ENCODE peak calls at places on chromosomes 6 and 20, in eight cellular contexts. F, K, P, T, O, D, Q and Z are unnamed samples.

GRCh38 chr20:14199111-14199510 is 138.3 kb downstream of the FLRT3 start:
- DNase-seq in D (no peak), P (no peak), O (no peak), T (no peak), F (no peak), K (no peak), Q (no peak), Z (no peak)

GRCh38 chr6:7879980-7880717 is 30.4 kb downstream of the TXNDC5 start:
- DNase-seq in F (no peak), O (no peak), Q (no peak), P (no peak), K (no peak), D (no peak), T (no peak), Z (no peak)

GRCh38 chr6:112951829-112952228 is 604.7 kb downstream of the RFPL4B start:
- DNase-seq in T (no peak), P (no peak), F (no peak), Q (no peak), K (no peak), O (no peak), D (no peak), Z (no peak)

GRCh38 chr6:3260296-3260695 is 1.5 kb downstream of the PSMG4 start:
- DNase-seq in D (peak; percentile 53), F (no peak), Q (no peak), O (no peak), P (no peak), T (no peak), K (no peak), Z (no peak)

GRCh38 chr6:21022343-21023107 is 488.3 kb downstream of the CDKAL1 start:
- DNase-seq in Q (no peak), D (peak; percentile 80), F (no peak), O (no peak), K (no peak), P (no peak), T (no peak), Z (peak; percentile 48)

GRCh38 chr20:44035924-44036323 is 121.3 kb downstream of the TOX2 start:
- DNase-seq in K (no peak), D (no peak), F (no peak), T (peak; percentile 7), Q (peak; percentile 70), P (no peak), O (peak; percentile 7), Z (no peak)

GRCh38 chr6:46719099-46719498 is 16.1 kb downstream of the PLA2G7 start:
- DNase-seq in T (no peak), Q (no peak), D (no peak), K (no peak), O (no peak), F (no peak), P (peak; percentile 7), Z (no peak)

GRCh38 chr20:48139262-48140041 is 354.2 kb upstream of the SULF2 start:
- DNase-seq in D (no peak), F (no peak), K (no peak), Q (no peak), P (no peak), T (no peak), O (no peak), Z (no peak)

GRCh38 chr6:46746691-46747090 is at the start of gene ANKRD66:
- DNase-seq in Q (no peak), P (no peak), K (no peak), D (no peak), T (no peak), O (no peak), F (no peak), Z (no peak)

GRCh38 chr20:49672109-49672681 is 41.5 kb downstream of the B4GALT5 start:
- DNase-seq in F (no peak), D (no peak), T (no peak), P (no peak), K (no peak), Q (no peak), O (no peak), Z (no peak)

GRCh38 chr20:61977387-61977786 is 88.3 kb downstream of the TAF4 start:
- DNase-seq in D (no peak), F (no peak), Q (no peak), T (no peak), P (no peak), O (no peak), K (no peak), Z (no peak)

DNA sequence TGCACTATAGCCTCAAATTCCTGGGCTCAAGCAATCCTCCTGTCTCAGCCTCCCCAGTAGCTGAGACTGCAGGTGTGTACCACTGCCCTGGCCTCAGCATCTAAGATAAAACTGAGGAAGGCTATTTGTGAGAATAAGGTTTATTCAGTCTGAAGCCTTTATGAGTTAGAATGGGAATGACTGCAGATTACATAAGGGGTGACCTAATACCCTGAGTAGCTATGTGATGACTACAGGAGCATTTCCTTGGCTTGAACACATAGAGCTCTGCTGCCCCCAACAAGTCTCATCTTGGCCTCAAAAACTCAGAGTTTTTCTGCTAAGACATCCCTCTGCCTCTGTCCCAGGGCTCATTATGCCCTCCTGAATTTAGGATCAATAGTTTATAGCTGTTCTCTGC is 7.6 kb downstream of the GSS start:
- DNase-seq in K (no peak), T (no peak), Q (no peak), P (peak; percentile 71), D (no peak), O (no peak), F (no peak), Z (peak; percentile 57)
- TF ChIP-seq CTCF in K (no peak), T (no peak), Q (no peak), P (no peak), D (no peak), O (no peak), F (no peak), Z (no peak)

GRCh38 chr6:30598912-30599624 is 18.0 kb downstream of the PPP1R10 start:
- DNase-seq in P (no peak), D (no peak), O (no peak), T (no peak), F (no peak), K (no peak), Q (no peak), Z (no peak)

GRCh38 chr6:30599625-30600324 is 17.3 kb downstream of the PPP1R10 start:
- DNase-seq in Q (no peak), K (no peak), F (no peak), T (no peak), P (no peak), O (no peak), D (no peak), Z (no peak)

GRCh38 chr6:30600576-30600975 is 16.5 kb downstream of the PPP1R10 start:
- DNase-seq in O (no peak), D (peak; percentile 77), F (no peak), Q (no peak), T (peak; percentile 33), P (no peak), K (no peak), Z (no peak)

GRCh38 chr6:30601815-30602641 is 15.0 kb downstream of the PPP1R10 start:
- DNase-seq in Q (no peak), O (no peak), P (no peak), K (no peak), D (no peak), F (no peak), T (no peak), Z (no peak)

DNA sequence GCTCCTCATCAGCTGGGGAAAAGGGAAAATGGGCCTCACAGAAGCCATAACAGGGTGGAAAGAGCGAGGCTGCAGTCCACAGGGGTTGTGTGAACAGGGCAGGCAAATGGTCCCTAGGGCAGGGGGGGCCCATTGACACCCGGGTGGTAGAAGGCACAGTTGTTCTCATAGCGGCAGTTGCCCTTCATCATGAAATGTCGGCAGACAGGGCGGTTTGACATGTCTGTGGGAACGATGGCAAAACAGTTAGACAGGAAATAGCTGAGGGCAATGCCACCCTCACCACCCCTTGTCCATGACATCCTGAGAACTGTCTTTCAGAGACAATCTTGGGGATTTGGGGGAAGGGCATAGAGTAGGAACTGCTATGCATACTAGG is 15.6 kb downstream of the PPP1R10 start:
- DNase-seq in P (no peak), F (no peak), Q (no peak), O (no peak), K (no peak), T (no peak), D (no peak), Z (no peak)
- H3K4me3 ChIP-seq in P (no peak overlapping the region), F (no peak overlapping the region), Q (no peak overlapping the region), O (no peak overlapping the region), K (no peak overlapping the region), T (no peak overlapping the region), D (no peak overlapping the region), Z (no peak overlapping the region)

GRCh38 chr20:52219441-52219840 is 27.9 kb upstream of the ZFP64 start:
- DNase-seq in K (no peak), D (no peak), P (no peak), O (no peak), F (no peak), Q (no peak), T (no peak), Z (no peak)
- TF ChIP-seq CTCF in K (no peak), D (no peak), P (no peak), O (no peak), F (no peak), Q (no peak), T (no peak), Z (peak; percentile 21)

GRCh38 chr6:161128230-161128629 is 136.7 kb downstream of the MAP3K4 start:
- DNase-seq in Q (no peak), D (no peak), P (no peak), T (no peak), F (no peak), K (no peak), O (no peak), Z (no peak)

GRCh38 chr6:161130606-161131005 is 139.0 kb downstream of the MAP3K4 start:
- DNase-seq in T (no peak), D (no peak), P (no peak), F (no peak), Q (no peak), O (no peak), K (no peak), Z (no peak)

GRCh38 chr6:161128680-161129196 is 137.2 kb downstream of the MAP3K4 start:
- DNase-seq in D (no peak), Q (no peak), O (no peak), T (no peak), P (no peak), F (no peak), K (no peak), Z (peak; percentile 58)

GRCh38 chr6:161127071-161127740 is 135.6 kb downstream of the MAP3K4 start:
- DNase-seq in K (no peak), O (no peak), T (no peak), P (no peak), F (no peak), D (no peak), Q (no peak), Z (no peak)

DNA sequence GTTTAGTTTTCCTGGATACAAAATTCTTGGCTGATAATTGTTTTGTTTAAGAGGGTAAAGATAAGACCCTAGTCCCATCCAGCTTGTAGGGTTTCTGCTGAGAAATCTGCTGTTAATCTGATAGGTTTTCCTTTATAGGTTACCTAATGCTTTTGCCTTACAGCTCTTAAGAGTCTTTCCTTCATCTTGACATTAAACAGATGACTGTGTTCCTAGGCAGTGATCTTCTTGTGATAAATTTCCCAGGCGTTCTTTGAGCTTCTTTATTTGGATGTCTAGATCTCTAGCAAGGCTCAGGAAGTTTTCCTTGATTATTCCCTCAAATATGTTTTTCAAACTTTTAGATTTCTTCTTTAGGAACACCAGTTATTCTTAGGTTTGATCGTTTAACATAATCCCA is 134.0 kb downstream of the MAP3K4 start:
- DNase-seq in P (no peak), O (no peak), F (no peak), Q (no peak), T (no peak), K (no peak), D (no peak), Z (no peak)
- H3K4me3 ChIP-seq in P (no peak overlapping the region), O (no peak overlapping the region), F (no peak overlapping the region), Q (no peak overlapping the region), T (no peak overlapping the region), K (no peak overlapping the region), D (no peak overlapping the region), Z (no peak overlapping the region)

GRCh38 chr20:9467995-9468394 is 46.4 kb upstream of the LAMP5 start:
- DNase-seq in D (no peak), O (no peak), K (no peak), T (no peak), F (no peak), Q (no peak), P (no peak), Z (no peak)
- TF ChIP-seq CTCF in D (peak; percentile 30), O (no peak), K (peak; percentile 51), T (peak; percentile 37), F (no peak), Q (no peak), P (peak; percentile 53), Z (peak; percentile 47)